ENCODE peak calls at places on chromosomes 2 and 18, in four cellular contexts. C is RWPE2; B is activated T-cell treated with anti-CD3 and anti-CD28 coated beads, Interleukin-2, amount 50 U/mL, for 4 hours; R is stimulated activated naive CD8-positive, alpha-beta T cell treated with anti-CD3 and anti-CD28 coated beads, Interleukin-15, amount 100 ng/mL, for 72 hours. S is an unnamed sample.

GRCh38 chr18:63150942-63151421 is 168.6 kb downstream of the BCL2 start:
- ATAC-seq in C (no peak), B (no peak), R (peak), S (no peak)

GRCh38 chr2:46657042-46657504 is 177.7 kb downstream of the TMEM247 start:
- ATAC-seq in C (peak), B (peak), R (peak), S (no peak)

GRCh38 chr2:127676906-127677305 is 1.6 kb upstream of the LIMS2 start:
- ATAC-seq in C (no peak), B (no peak), R (no peak), S (no peak)

GRCh38 chr2:40823465-40823864 is 371.6 kb upstream of the SLC8A1 start:
- ATAC-seq in C (no peak), B (no peak), R (no peak), S (no peak)

GRCh38 chr2:9582624-9583023 is 27.0 kb upstream of the ADAM17 start:
- ATAC-seq in C (no peak), B (no peak), R (no peak), S (no peak)

GRCh38 chr2:206482123-206482522 is 38.8 kb downstream of the ADAM23 start:
- ATAC-seq in C (no peak), B (no peak), R (no peak), S (no peak)

GRCh38 chr2:160581035-160581434 is 87.4 kb upstream of the RBMS1 start:
- ATAC-seq in C (no peak), B (no peak), R (no peak), S (no peak)

GRCh38 chr2:53289309-53290006 is 478.1 kb upstream of the CHAC2 start:
- ATAC-seq in C (peak), B (no peak), R (no peak), S (no peak)

GRCh38 chr18:34834897-34835296 is 124.8 kb downstream of the DTNA start:
- ATAC-seq in C (no peak), B (peak), R (peak), S (peak)

GRCh38 chr2:225310745-225311144 is 88.8 kb upstream of the NYAP2 start:
- ATAC-seq in C (no peak), B (no peak), R (no peak), S (no peak)

GRCh38 chr2:159124931-159125467 is 156.6 kb downstream of the TANC1 start:
- ATAC-seq in C (peak), B (no peak), R (no peak), S (no peak)

GRCh38 chr18:59878644-59879043 is 21.2 kb upstream of the PMAIP1 start:
- ATAC-seq in C (no peak), B (peak), R (peak), S (peak)

GRCh38 chr2:96153991-96154431 is 8.8 kb upstream of the DUSP2 start:
- ATAC-seq in C (no peak), B (no peak), R (no peak), S (no peak)

GRCh38 chr2:18975506-18975905 is 382.9 kb downstream of the OSR1 start:
- ATAC-seq in C (no peak), B (no peak), R (no peak), S (no peak)

GRCh38 chr2:182591774-182592173 is 124.3 kb upstream of the DNAJC10 start:
- ATAC-seq in C (no peak), B (no peak), R (no peak), S (no peak)

S was measured in activated T-helper 17 cell treated with anti-CD3 and anti-CD28 coated beads, Interleukin-2, amount 50 U/mL, for 72 hours.